ENCODE peak calls at places on chromosomes 5 and 9, in five cellular contexts. N, F, P, K and U are unnamed samples.

GRCh38 chr5:65871182-65871581 is 55.2 kb upstream of the ERBIN start:
- DNase-seq in K (no peak), F (no peak), P (peak; percentile 88), N (no peak), U (no peak)

GRCh38 chr5:72695659-72696058 is 120.8 kb upstream of the TNPO1 start:
- DNase-seq in N (no peak), P (no peak), F (no peak), K (no peak), U (no peak)

GRCh38 chr5:132296412-132297001 is 2.3 kb downstream of the SLC22A4 start:
- DNase-seq in F (no peak), P (peak; percentile 16), K (no peak), N (no peak), U (no peak)

GRCh38 chr9:126704157-126704941 is 90.6 kb downstream of the LMX1B start:
- DNase-seq in K (peak; percentile 44), N (no peak), F (peak; percentile 62), P (peak; percentile 67), U (no peak)

GRCh38 chr5:68330564-68330963 is 115.0 kb downstream of the PIK3R1 start:
- DNase-seq in N (no peak), P (peak; percentile 38), F (no peak), K (no peak), U (no peak)

GRCh38 chr5:103283869-103284268 is 25.3 kb downstream of the MACIR start:
- DNase-seq in F (no peak), N (no peak), K (no peak), P (no peak), U (no peak)

GRCh38 chr5:59553992-59554391 is 339.5 kb downstream of the PDE4D start:
- DNase-seq in N (no peak), K (no peak), P (no peak), F (no peak), U (no peak)

GRCh38 chr9:78680196-78680595 is 383.3 kb downstream of the PSAT1 start:
- DNase-seq in K (no peak), F (no peak), P (no peak), N (peak; percentile 13), U (no peak)

GRCh38 chr9:967436-967835 is 9.0 kb upstream of the DMRT3 start:
- DNase-seq in K (no peak), N (peak; percentile 76), P (no peak), F (no peak), U (no peak)

GRCh38 chr5:53480474-53481353 is at the start of gene FST:
- DNase-seq in F (peak; percentile 18), P (peak; percentile 50), N (peak; percentile 66), K (no peak), U (peak; percentile 25)

GRCh38 chr9:109176386-109176785 is 9.3 kb upstream of the FRRS1L start:
- DNase-seq in P (no peak), F (no peak), K (peak; percentile 57), N (no peak), U (no peak)